ENCODE peak calls at places on chromosomes 13 and 19, in six cellular contexts. N is Peyer's patch, M is uterus, G is testis, T is stomach, H is tibial nerve. R is an unnamed sample.

GRCh38 chr19:2253106-2254051 is 2.8 kb downstream of the JSRP1 start:
- DNase-seq in N (no peak), M (no peak), G (no peak), T (no peak), H (no peak), R (no peak)

GRCh38 chr19:30090476-30090875 is 148.4 kb downstream of the URI1 start:
- DNase-seq in N (no peak), M (no peak), G (no peak), T (no peak), H (no peak), R (no peak)

GRCh38 chr19:55959996-55960675 is 12.5 kb downstream of the NLRP8 start:
- DNase-seq in N (no peak), M (no peak), G (no peak), T (no peak), H (no peak), R (no peak)

GRCh38 chr13:75787249-75787940 is 151.3 kb downstream of the LMO7 start:
- DNase-seq in N (no peak), M (no peak), G (no peak), T (no peak), H (no peak), R (no peak)

GRCh38 chr13:76210262-76210661 is 574.1 kb downstream of the LMO7 start:
- DNase-seq in N (no peak), M (no peak), G (no peak), T (no peak), H (no peak), R (no peak)

GRCh38 chr13:76723551-76724232 is 162.5 kb downstream of the KCTD12 start:
- DNase-seq in N (no peak), M (no peak), G (peak; percentile 34), T (no peak), H (no peak), R (no peak)

GRCh38 chr13:42876270-42876714 is 94.9 kb downstream of the FAM216B start:
- DNase-seq in N (no peak), M (no peak), G (no peak), T (no peak), H (no peak), R (no peak)

GRCh38 chr19:17172624-17173345 is 42.4 kb upstream of the USE1 start:
- DNase-seq in N (no peak), M (no peak), G (no peak), T (no peak), H (no peak), R (no peak)

GRCh38 chr19:55433292-55433691 is 9.8 kb downstream of the SHISA7 start:
- DNase-seq in N (no peak), M (no peak), G (no peak), T (no peak), H (no peak), R (no peak)

GRCh38 chr13:43785681-43786471 is 896 bp downstream of the ENOX1 start:
- DNase-seq in N (peak; percentile 67), M (peak; percentile 86), G (peak; percentile 93), T (peak; percentile 70), H (peak; percentile 51), R (peak; percentile 78)

GRCh38 chr13:20901668-20902437 is 693 bp downstream of the XPO4 start:
- DNase-seq in N (peak; percentile 56), M (no peak), G (peak; percentile 42), T (no peak), H (no peak), R (peak; percentile 34)

GRCh38 chr19:2524840-2525723 is 49.2 kb downstream of the GADD45B start:
- DNase-seq in N (no peak), M (no peak), G (peak; percentile 48), T (peak; percentile 40), H (no peak), R (no peak)

GRCh38 chr13:68984688-68985319 is 1122.8 kb upstream of the ATXN8OS start:
- DNase-seq in N (peak; percentile 38), M (no peak), G (peak; percentile 29), T (no peak), H (no peak), R (no peak)

GRCh38 chr19:48274938-48275337 is 5.1 kb downstream of the ZNF114 start:
- DNase-seq in N (peak; percentile 7), M (no peak), G (no peak), T (no peak), H (no peak), R (no peak)

GRCh38 chr13:96198038-96198437 is 108.1 kb downstream of the HS6ST3 start:
- DNase-seq in N (no peak), M (no peak), G (no peak), T (no peak), H (no peak), R (no peak)

GRCh38 chr13:99151516-99151915 is 49.1 kb upstream of the UBAC2 start:
- DNase-seq in N (no peak), M (no peak), G (no peak), T (no peak), H (no peak), R (no peak)

GRCh38 chr13:35630551-35631275 is 154.2 kb upstream of the MAB21L1 start:
- DNase-seq in N (no peak), M (no peak), G (peak; percentile 47), T (no peak), H (no peak), R (no peak)

GRCh38 chr13:50388481-50388880 is 373.2 kb downstream of the KCNRG start:
- DNase-seq in N (no peak), M (no peak), G (no peak), T (no peak), H (no peak), R (no peak)

GRCh38 chr13:50386527-50387123 is 371.4 kb downstream of the KCNRG start:
- DNase-seq in N (no peak), M (no peak), G (no peak), T (no peak), H (no peak), R (no peak)

GRCh38 chr13:50389726-50390125 is 374.5 kb downstream of the KCNRG start:
- DNase-seq in N (no peak), M (no peak), G (no peak), T (no peak), H (no peak), R (no peak)

GRCh38 chr13:50384724-50385123 is 369.5 kb downstream of the KCNRG start:
- DNase-seq in N (no peak), M (no peak), G (no peak), T (no peak), H (no peak), R (no peak)

DNA sequence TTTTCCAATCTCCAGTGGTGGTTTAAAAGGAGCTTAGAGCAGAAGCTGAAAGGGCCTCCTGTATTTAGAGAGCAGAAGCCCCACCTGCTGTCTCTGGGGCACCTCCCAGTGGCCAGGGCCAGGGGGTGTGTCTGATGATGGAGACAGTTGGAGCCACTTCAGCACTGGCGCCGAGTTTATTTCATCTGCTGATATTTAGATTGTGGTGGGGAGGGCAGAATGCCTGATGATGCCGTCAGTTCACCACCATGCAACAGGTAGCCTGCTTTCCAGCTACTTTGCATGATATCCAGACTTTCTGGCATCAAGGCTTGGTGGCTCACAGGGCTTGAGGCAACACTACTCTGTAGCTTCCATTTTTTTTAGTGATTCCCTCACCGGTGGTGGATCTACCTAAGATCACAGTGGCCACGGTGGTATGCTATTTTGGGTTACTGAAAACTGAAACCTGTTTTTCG is 371.9 kb downstream of the KCNRG start:
- DNase-seq in N (peak; percentile 72), M (peak; percentile 34), G (peak; percentile 59), T (peak; percentile 40), H (peak; percentile 53), R (peak; percentile 54)
- TF ChIP-seq POLR2A in N (no peak), M (no peak), G (no peak), T (no peak), H (no peak), R (no peak)

GRCh38 chr19:7515471-7516226 is at the start of gene ZNF358:
- DNase-seq in N (peak; percentile 89), M (peak; percentile 61), G (peak; percentile 67), T (peak; percentile 78), H (peak; percentile 43), R (peak; percentile 64)
- TF ChIP-seq POLR2A in N (peak; percentile 34), M (no peak), G (no peak), T (no peak), H (no peak), R (peak; percentile 16)

DNA sequence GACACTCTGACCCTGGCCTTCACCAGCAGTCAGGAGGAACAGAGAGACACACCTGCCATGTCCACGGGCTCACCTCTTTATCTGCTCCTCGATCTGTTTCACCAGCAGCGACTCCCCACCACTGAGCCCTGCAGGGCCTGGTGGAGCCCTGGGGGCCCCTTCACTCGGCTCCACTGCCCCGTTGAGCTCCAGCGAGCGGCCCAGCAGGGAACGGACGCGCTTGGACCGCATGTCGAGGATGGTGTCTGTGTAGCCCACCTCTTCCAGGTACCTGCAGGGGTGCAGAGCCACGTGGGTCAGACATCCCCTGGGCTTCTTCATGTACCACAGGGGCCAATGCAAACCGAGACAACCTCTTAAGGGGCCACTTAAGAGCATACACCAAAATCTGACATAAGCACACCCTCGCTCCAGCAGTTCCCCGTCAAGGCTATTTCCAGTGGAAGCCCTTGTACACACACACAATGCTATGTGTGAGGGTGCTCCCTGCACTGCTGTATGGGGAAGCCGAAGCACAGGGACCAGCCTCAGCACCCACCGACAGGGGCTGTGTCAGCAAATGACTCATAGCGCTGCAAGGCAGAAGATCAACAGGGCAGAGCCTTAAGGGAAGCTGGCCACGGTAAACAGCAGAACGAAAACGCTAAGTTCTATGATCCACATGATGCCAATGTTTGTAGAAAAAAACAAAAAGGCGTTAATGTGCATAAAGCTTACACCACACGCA is 12.7 kb upstream of the FKRP start:
- DNase-seq in N (no peak), M (no peak), G (peak; percentile 57), T (no peak), H (no peak), R (peak; percentile 71)
- TF ChIP-seq POLR2A in N (no peak), M (no peak), G (no peak), T (no peak), H (no peak), R (no peak)

DNA sequence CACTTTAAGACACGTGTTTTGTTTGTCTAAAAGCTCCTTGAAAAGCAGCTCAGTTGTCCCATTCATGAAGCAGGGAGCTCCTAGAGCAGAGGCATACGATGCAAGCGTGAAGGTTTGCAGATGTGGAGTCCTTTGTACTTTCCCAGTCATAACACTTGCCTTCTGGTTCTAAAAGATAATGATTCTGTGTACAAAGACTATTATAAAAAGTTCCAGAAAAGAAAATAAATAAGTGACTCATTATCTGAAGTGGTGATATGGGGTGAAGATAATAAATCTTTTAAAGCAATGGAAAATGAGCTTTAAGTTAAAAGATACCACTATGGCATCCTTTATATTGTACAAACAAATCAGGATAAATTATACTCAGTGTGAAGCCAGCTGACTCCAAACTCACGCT is 569.9 kb downstream of the MYO16 start:
- DNase-seq in N (no peak), M (no peak), G (no peak), T (no peak), H (no peak), R (no peak)
- TF ChIP-seq POLR2A in N (no peak), M (no peak), G (no peak), T (no peak), H (no peak), R (no peak)

GRCh38 chr19:58518261-58519086 is 1.1 kb downstream of the ZBTB45 start:
- DNase-seq in N (no peak), M (no peak), G (no peak), T (no peak), H (no peak), R (no peak)
- TF ChIP-seq POLR2A in N (no peak), M (no peak), G (no peak), T (no peak), H (no peak), R (no peak)